ENCODE peak calls at places on chromosomes 13 and 19, in nine cellular contexts. E is lower lobe of right lung, F is sigmoid colon, L is Peyer's patch, S is pancreas, J is GM06990, K is IMR-90, U is neural progenitor cell, O is tibial nerve. A is an unnamed sample.

GRCh38 chr13:51803018-51803417 is 945 bp downstream of the DHRS12 start:
- DNase-seq in E (no peak), F (peak), L (no peak), S (peak), J (no peak), K (no peak), U (peak), O (no peak), A (no peak)

GRCh38 chr13:43848250-43848649 is 31.3 kb downstream of the CCDC122 start:
- DNase-seq in E (no peak), F (no peak), L (no peak), S (no peak), J (no peak), K (peak), U (no peak), O (no peak), A (no peak)

GRCh38 chr19:41969196-41969595 is 10.1 kb upstream of the RABAC1 start:
- DNase-seq in E (no peak), F (no peak), L (no peak), S (no peak), J (no peak), K (no peak), U (no peak), O (no peak), A (no peak)

GRCh38 chr13:94764576-94765321 is 52.4 kb upstream of the SOX21 start:
- DNase-seq in E (no peak), F (no peak), L (no peak), S (no peak), J (no peak), K (no peak), U (peak), O (no peak), A (no peak)

GRCh38 chr19:55781112-55781511 is 12.2 kb downstream of the RFPL4AL1 start:
- DNase-seq in E (no peak), F (no peak), L (no peak), S (no peak), J (no peak), K (no peak), U (no peak), O (no peak), A (no peak)

GRCh38 chr13:112680741-112681360 is 9.0 kb upstream of the ATP11A start:
- DNase-seq in E (peak), F (no peak), L (no peak), S (no peak), J (no peak), K (no peak), U (no peak), O (no peak), A (no peak)

GRCh38 chr13:59746291-59746962 is 417.3 kb downstream of the DIAPH3 start:
- DNase-seq in E (no peak), F (no peak), L (no peak), S (no peak), J (no peak), K (peak), U (no peak), O (no peak), A (no peak)

GRCh38 chr13:51221674-51222509 is at the start of gene FAM124A:
- DNase-seq in E (peak), F (peak), L (peak), S (peak), J (peak), K (peak), U (peak), O (no peak), A (peak)

GRCh38 chr13:28347456-28348371 is 147.2 kb downstream of the FLT1 start:
- DNase-seq in E (no peak), F (no peak), L (no peak), S (no peak), J (no peak), K (no peak), U (no peak), O (no peak), A (no peak)

GRCh38 chr13:108525867-108526266 is 103.5 kb upstream of the MYO16 start:
- DNase-seq in E (no peak), F (no peak), L (no peak), S (no peak), J (no peak), K (no peak), U (no peak), O (no peak), A (no peak)

GRCh38 chr13:55516610-55517009 is 1624.1 kb upstream of the PRR20A start:
- DNase-seq in E (no peak), F (no peak), L (no peak), S (no peak), J (no peak), K (no peak), U (no peak), O (no peak), A (no peak)

DNA sequence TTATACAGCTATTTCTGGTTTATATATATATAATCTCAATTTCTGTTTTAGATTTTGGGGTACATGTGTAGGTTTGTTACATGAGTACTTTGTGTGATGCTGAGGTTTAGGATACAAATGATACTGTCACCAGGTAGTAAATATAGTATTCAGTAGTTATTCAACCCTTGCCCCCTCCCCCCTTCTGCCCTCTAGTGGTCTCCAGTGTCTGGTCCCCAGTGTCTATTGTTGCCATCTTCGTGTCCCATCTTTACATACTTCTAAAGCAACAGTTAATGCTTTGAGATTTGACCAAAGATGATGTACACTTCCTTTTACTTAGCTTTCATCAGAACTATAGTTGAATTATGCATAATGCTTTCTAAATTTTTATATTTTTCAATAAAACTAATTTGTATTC is 1623.4 kb upstream of the PRR20A start:
- DNase-seq in E (no peak), F (no peak), L (no peak), S (no peak), J (no peak), K (no peak), U (peak), O (no peak), A (no peak)
- TF ChIP-seq CTCF in E (no peak), F (no peak), L (no peak), S (no peak), J (peak), K (no peak), U (peak), O (no peak), A (no peak)

GRCh38 chr19:1362385-1363257 is 21.1 kb upstream of the NDUFS7 start:
- DNase-seq in E (no peak), F (no peak), L (no peak), S (no peak), J (no peak), K (no peak), U (no peak), O (no peak), A (no peak)

GRCh38 chr19:1365306-1365963 is 18.3 kb upstream of the NDUFS7 start:
- DNase-seq in E (no peak), F (no peak), L (no peak), S (no peak), J (no peak), K (no peak), U (no peak), O (no peak), A (no peak)

GRCh38 chr19:1363599-1363998 is 20.1 kb upstream of the NDUFS7 start:
- DNase-seq in E (no peak), F (no peak), L (peak), S (no peak), J (no peak), K (no peak), U (no peak), O (no peak), A (no peak)

GRCh38 chr19:1365964-1366695 is 17.6 kb upstream of the NDUFS7 start:
- DNase-seq in E (no peak), F (no peak), L (no peak), S (no peak), J (no peak), K (no peak), U (no peak), O (no peak), A (no peak)

GRCh38 chr19:1364070-1364719 is 19.5 kb upstream of the NDUFS7 start:
- DNase-seq in E (no peak), F (no peak), L (no peak), S (no peak), J (no peak), K (peak), U (no peak), O (no peak), A (no peak)
- TF ChIP-seq CTCF in E (no peak), F (no peak), L (no peak), S (no peak), J (peak), K (peak), U (peak), O (no peak), A (peak)

GRCh38 chr13:70938462-70938861 is 830.2 kb upstream of the KLHL1 start:
- DNase-seq in E (no peak), F (no peak), L (no peak), S (no peak), J (no peak), K (no peak), U (no peak), O (no peak), A (no peak)

DNA sequence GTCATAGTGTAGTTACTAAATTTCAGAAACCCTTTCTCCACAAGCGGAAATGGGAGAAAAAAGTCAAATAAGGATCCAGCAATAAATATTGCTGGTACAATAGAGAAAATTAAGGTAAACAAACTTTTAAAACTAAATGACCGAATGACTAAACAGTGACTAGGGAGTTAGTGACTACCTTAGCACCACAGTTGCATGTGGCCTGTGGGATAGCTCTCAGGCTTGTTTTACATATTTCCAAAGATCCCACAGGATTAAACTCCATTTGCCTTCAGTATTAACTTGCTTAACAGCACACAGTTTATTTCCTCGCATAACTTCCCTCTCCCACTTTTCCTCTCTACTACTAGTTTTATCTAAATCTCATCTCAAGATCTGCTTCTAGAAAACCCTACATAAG is 824.3 kb upstream of the KLHL1 start:
- DNase-seq in E (no peak), F (no peak), L (no peak), S (no peak), J (no peak), K (no peak), U (no peak), O (no peak), A (no peak)
- TF ChIP-seq CTCF in E (no peak), F (no peak), L (no peak), S (no peak), J (no peak), K (no peak), U (no peak), O (no peak), A (no peak)

GRCh38 chr19:50873056-50873455 is at the start of gene KLK2:
- DNase-seq in E (no peak), F (no peak), L (no peak), S (no peak), J (no peak), K (no peak), U (no peak), O (no peak), A (no peak)

GRCh38 chr19:50869479-50869878 is 3.8 kb upstream of the KLK2 start:
- DNase-seq in E (no peak), F (no peak), L (no peak), S (no peak), J (no peak), K (no peak), U (no peak), O (no peak), A (no peak)

GRCh38 chr19:50874185-50874584 is 946 bp downstream of the KLK2 start:
- DNase-seq in E (no peak), F (no peak), L (no peak), S (no peak), J (no peak), K (no peak), U (no peak), O (no peak), A (no peak)

GRCh38 chr19:50875795-50876422 is 2.7 kb downstream of the KLK2 start:
- DNase-seq in E (no peak), F (no peak), L (no peak), S (no peak), J (no peak), K (no peak), U (no peak), O (no peak), A (no peak)

GRCh38 chr19:50870417-50871089 is 2.7 kb upstream of the KLK2 start:
- DNase-seq in E (no peak), F (peak), L (no peak), S (peak), J (peak), K (peak), U (peak), O (no peak), A (no peak)
- TF ChIP-seq CTCF in E (no peak), F (no peak), L (no peak), S (no peak), J (peak), K (no peak), U (peak), O (no peak), A (no peak)

GRCh38 chr13:22220186-22221160 is 549.6 kb downstream of the FGF9 start:
- DNase-seq in E (no peak), F (no peak), L (peak), S (no peak), J (no peak), K (no peak), U (peak), O (no peak), A (no peak)
- TF ChIP-seq CTCF in E (no peak), F (no peak), L (no peak), S (no peak), J (no peak), K (no peak), U (no peak), O (no peak), A (no peak)